ENCODE peak calls at places on chromosome 13, in nine cellular contexts. K is left kidney; N is stimulated activated CD8-positive, alpha-beta memory T cell treated with anti-CD3 and anti-CD28 coated beads, Interleukin-4, amount 100 ng/mL, for 4 hours; E is foreskin fibroblast; S is right lobe of liver; F is caudate nucleus; T is AG09319; G is islet precursor cell; D is iris pigment epithelial cell. B is an unnamed sample.
A peak's percentile ranks its signal among the peaks of the same experiment; 100 is the strongest.

GRCh38 chr13:73119612-73120011 is 60.8 kb downstream of the KLF5 start:
- DNase-seq in S (no peak), G (no peak), K (peak; percentile 35), E (no peak), N (no peak), F (no peak), T (no peak), D (no peak), B (no peak)

GRCh38 chr13:66635526-66635925 is 594.6 kb downstream of the PCDH9 start:
- DNase-seq in N (no peak), K (no peak), G (no peak), S (no peak), F (no peak), T (no peak), E (peak; percentile 70), D (peak; percentile 94), B (no peak)

GRCh38 chr13:113538689-113539058 is 45.9 kb upstream of the TFDP1 start:
- DNase-seq in F (no peak), T (no peak), K (no peak), E (no peak), S (no peak), D (no peak), N (no peak), G (peak; percentile 22), B (no peak)

GRCh38 chr13:95418946-95419345 is 117.7 kb upstream of the ABCC4 start:
- DNase-seq in S (no peak), E (no peak), K (no peak), F (no peak), G (no peak), T (no peak), N (no peak), D (no peak), B (no peak)

GRCh38 chr13:113472355-113473025 is 18.0 kb downstream of the DCUN1D2 start:
- DNase-seq in T (no peak), E (no peak), F (no peak), N (no peak), G (no peak), K (no peak), D (no peak), S (no peak), B (no peak)

GRCh38 chr13:60074397-60074796 is 89.3 kb downstream of the DIAPH3 start:
- DNase-seq in E (no peak), N (no peak), K (no peak), F (no peak), T (no peak), S (no peak), D (no peak), G (no peak), B (no peak)

GRCh38 chr13:105979586-105979985 is 555.9 kb downstream of the EFNB2 start:
- DNase-seq in K (peak; percentile 76), D (peak; percentile 15), G (peak; percentile 96), E (no peak), T (no peak), S (no peak), F (no peak), N (no peak), B (peak; percentile 90)

GRCh38 chr13:72141845-72142470 is 275.0 kb upstream of the DACH1 start:
- DNase-seq in S (no peak), N (no peak), F (no peak), T (no peak), D (peak; percentile 87), E (no peak), G (no peak), K (no peak), B (no peak)

GRCh38 chr13:93552596-93552995 is 326.0 kb downstream of the GPC6 start:
- DNase-seq in K (peak; percentile 23), S (no peak), T (no peak), F (no peak), D (no peak), E (no peak), N (no peak), G (no peak), B (peak; percentile 21)

GRCh38 chr13:114068723-114069322 is 63.6 kb downstream of the RASA3 start:
- DNase-seq in G (no peak), K (peak; percentile 46), D (peak; percentile 76), S (no peak), N (no peak), F (no peak), T (peak; percentile 24), E (peak; percentile 78), B (no peak)

GRCh38 chr13:52906122-52906903 is 57.9 kb upstream of the PCDH8 start:
- DNase-seq in F (no peak), E (no peak), G (no peak), D (no peak), S (no peak), T (no peak), N (no peak), K (peak; percentile 31), B (peak; percentile 85)

GRCh38 chr13:51246411-51247298 is 24.5 kb downstream of the FAM124A start:
- DNase-seq in D (no peak), G (no peak), T (no peak), F (peak; percentile 49), S (no peak), E (no peak), N (no peak), K (peak; percentile 86), B (peak; percentile 80)

GRCh38 chr13:109144693-109145437 is 515.5 kb downstream of the MYO16 start:
- DNase-seq in S (no peak), T (no peak), N (no peak), G (no peak), K (no peak), E (no peak), D (peak; percentile 46), F (no peak), B (no peak)

GRCh38 chr13:110045919-110046318 is 259.5 kb upstream of the IRS2 start:
- DNase-seq in D (no peak), N (no peak), K (no peak), G (no peak), S (no peak), E (no peak), T (no peak), F (no peak), B (no peak)

GRCh38 chr13:33490461-33491327 is 205.1 kb upstream of the STARD13 start:
- DNase-seq in T (no peak), N (no peak), K (no peak), E (no peak), F (no peak), G (peak; percentile 67), D (peak; percentile 53), S (no peak), B (no peak)

GRCh38 chr13:112940236-112940635 is 28.8 kb upstream of the MCF2L start:
- DNase-seq in F (no peak), D (no peak), S (peak; percentile 39), K (no peak), N (no peak), G (no peak), E (no peak), T (no peak), B (peak; percentile 94)

GRCh38 chr13:39527961-39528720 is 74.9 kb downstream of the LHFPL6 start:
- DNase-seq in G (peak; percentile 86), F (no peak), E (peak; percentile 93), S (no peak), D (peak; percentile 96), K (no peak), T (peak; percentile 52), N (no peak), B (no peak)